ENCODE peak calls at places on chromosomes 4 and X, in ten cellular contexts. One of them, this sample, is unnamed.

GRCh38 chrX:150731795-150732194 is 38.6 kb downstream of the MTMR1 start:
- DNase-seq in stimulated activated CD4-positive, alpha-beta T cell treated with anti-CD3 and anti-CD28 coated beads, Interleukin-15, amount 100 ng/mL, for 1 hour: no peak
- DNase-seq in adrenal gland: no peak
- DNase-seq in NCI-H1694: no peak
- DNase-seq in GM03348: peak
- DNase-seq in nephron progenitor cell: no peak
- DNase-seq in substantia nigra: no peak
- DNase-seq in Daoy: peak
- DNase-seq in SK-N-SH: no peak
- DNase-seq in PC-9: peak
- DNase-seq in this sample: no peak

GRCh38 chr4:155572106-155572703 is 94.4 kb upstream of the GUCY1A1 start:
- DNase-seq in stimulated activated CD4-positive, alpha-beta T cell treated with anti-CD3 and anti-CD28 coated beads, Interleukin-15, amount 100 ng/mL, for 1 hour: no peak
- DNase-seq in adrenal gland: no peak
- DNase-seq in NCI-H1694: no peak
- DNase-seq in GM03348: no peak
- DNase-seq in nephron progenitor cell: no peak
- DNase-seq in substantia nigra: no peak
- DNase-seq in Daoy: no peak
- DNase-seq in SK-N-SH: no peak
- DNase-seq in PC-9: no peak
- DNase-seq in this sample: no peak

GRCh38 chr4:38664704-38665401 is 854 bp downstream of the KLF3 start:
- DNase-seq in stimulated activated CD4-positive, alpha-beta T cell treated with anti-CD3 and anti-CD28 coated beads, Interleukin-15, amount 100 ng/mL, for 1 hour: no peak
- DNase-seq in adrenal gland: peak
- DNase-seq in NCI-H1694: peak
- DNase-seq in GM03348: peak
- DNase-seq in nephron progenitor cell: peak
- DNase-seq in substantia nigra: peak
- DNase-seq in Daoy: peak
- DNase-seq in SK-N-SH: peak
- DNase-seq in PC-9: no peak
- DNase-seq in this sample: peak

GRCh38 chr4:7781993-7782392 is 157.7 kb downstream of the AFAP1 start:
- DNase-seq in stimulated activated CD4-positive, alpha-beta T cell treated with anti-CD3 and anti-CD28 coated beads, Interleukin-15, amount 100 ng/mL, for 1 hour: no peak
- DNase-seq in adrenal gland: no peak
- DNase-seq in NCI-H1694: no peak
- DNase-seq in GM03348: no peak
- DNase-seq in nephron progenitor cell: no peak
- DNase-seq in substantia nigra: no peak
- DNase-seq in Daoy: no peak
- DNase-seq in SK-N-SH: no peak
- DNase-seq in PC-9: peak
- DNase-seq in this sample: no peak

GRCh38 chr4:8732681-8733243 is 138.9 kb downstream of the HMX1 start:
- DNase-seq in stimulated activated CD4-positive, alpha-beta T cell treated with anti-CD3 and anti-CD28 coated beads, Interleukin-15, amount 100 ng/mL, for 1 hour: no peak
- DNase-seq in adrenal gland: no peak
- DNase-seq in NCI-H1694: no peak
- DNase-seq in GM03348: peak
- DNase-seq in nephron progenitor cell: no peak
- DNase-seq in substantia nigra: no peak
- DNase-seq in Daoy: no peak
- DNase-seq in SK-N-SH: no peak
- DNase-seq in PC-9: no peak
- DNase-seq in this sample: no peak

GRCh38 chrX:15738686-15739016 is 581 bp downstream of the CA5B start:
- DNase-seq in stimulated activated CD4-positive, alpha-beta T cell treated with anti-CD3 and anti-CD28 coated beads, Interleukin-15, amount 100 ng/mL, for 1 hour: no peak
- DNase-seq in adrenal gland: no peak
- DNase-seq in NCI-H1694: no peak
- DNase-seq in GM03348: no peak
- DNase-seq in nephron progenitor cell: no peak
- DNase-seq in substantia nigra: no peak
- DNase-seq in Daoy: no peak
- DNase-seq in SK-N-SH: no peak
- DNase-seq in PC-9: no peak
- DNase-seq in this sample: no peak

GRCh38 chr4:1357356-1358248 is 10.6 kb downstream of the UVSSA start:
- DNase-seq in stimulated activated CD4-positive, alpha-beta T cell treated with anti-CD3 and anti-CD28 coated beads, Interleukin-15, amount 100 ng/mL, for 1 hour: no peak
- DNase-seq in adrenal gland: no peak
- DNase-seq in NCI-H1694: no peak
- DNase-seq in GM03348: no peak
- DNase-seq in nephron progenitor cell: no peak
- DNase-seq in substantia nigra: no peak
- DNase-seq in Daoy: no peak
- DNase-seq in SK-N-SH: no peak
- DNase-seq in PC-9: no peak
- DNase-seq in this sample: no peak

GRCh38 chr4:108024078-108024990 is 34.6 kb downstream of the HADH start:
- DNase-seq in stimulated activated CD4-positive, alpha-beta T cell treated with anti-CD3 and anti-CD28 coated beads, Interleukin-15, amount 100 ng/mL, for 1 hour: no peak
- DNase-seq in adrenal gland: no peak
- DNase-seq in NCI-H1694: no peak
- DNase-seq in GM03348: no peak
- DNase-seq in nephron progenitor cell: no peak
- DNase-seq in substantia nigra: no peak
- DNase-seq in Daoy: no peak
- DNase-seq in SK-N-SH: no peak
- DNase-seq in PC-9: no peak
- DNase-seq in this sample: no peak

GRCh38 chr4:47837582-47838294 is at the start of gene CORIN:
- DNase-seq in stimulated activated CD4-positive, alpha-beta T cell treated with anti-CD3 and anti-CD28 coated beads, Interleukin-15, amount 100 ng/mL, for 1 hour: no peak
- DNase-seq in adrenal gland: no peak
- DNase-seq in NCI-H1694: no peak
- DNase-seq in GM03348: peak
- DNase-seq in nephron progenitor cell: peak
- DNase-seq in substantia nigra: no peak
- DNase-seq in Daoy: peak
- DNase-seq in SK-N-SH: no peak
- DNase-seq in PC-9: no peak
- DNase-seq in this sample: no peak

GRCh38 chr4:124097447-124097846 is 615.1 kb downstream of the ANKRD50 start:
- DNase-seq in stimulated activated CD4-positive, alpha-beta T cell treated with anti-CD3 and anti-CD28 coated beads, Interleukin-15, amount 100 ng/mL, for 1 hour: no peak
- DNase-seq in adrenal gland: no peak
- DNase-seq in NCI-H1694: no peak
- DNase-seq in GM03348: no peak
- DNase-seq in nephron progenitor cell: no peak
- DNase-seq in substantia nigra: no peak
- DNase-seq in Daoy: no peak
- DNase-seq in SK-N-SH: no peak
- DNase-seq in PC-9: no peak
- DNase-seq in this sample: no peak

GRCh38 chr4:184899261-184900134 is 73.7 kb upstream of the ACSL1 start:
- DNase-seq in stimulated activated CD4-positive, alpha-beta T cell treated with anti-CD3 and anti-CD28 coated beads, Interleukin-15, amount 100 ng/mL, for 1 hour: no peak
- DNase-seq in adrenal gland: peak
- DNase-seq in NCI-H1694: no peak
- DNase-seq in GM03348: peak
- DNase-seq in nephron progenitor cell: no peak
- DNase-seq in substantia nigra: no peak
- DNase-seq in Daoy: peak
- DNase-seq in SK-N-SH: no peak
- DNase-seq in PC-9: peak
- DNase-seq in this sample: no peak

GRCh38 chr4:145820407-145820806 is 118.2 kb downstream of the ZNF827 start:
- DNase-seq in stimulated activated CD4-positive, alpha-beta T cell treated with anti-CD3 and anti-CD28 coated beads, Interleukin-15, amount 100 ng/mL, for 1 hour: no peak
- DNase-seq in adrenal gland: no peak
- DNase-seq in NCI-H1694: peak
- DNase-seq in GM03348: no peak
- DNase-seq in nephron progenitor cell: no peak
- DNase-seq in substantia nigra: no peak
- DNase-seq in Daoy: no peak
- DNase-seq in SK-N-SH: no peak
- DNase-seq in PC-9: no peak
- DNase-seq in this sample: no peak

GRCh38 chr4:150746156-150746555 is 164.2 kb downstream of the MAB21L2 start:
- DNase-seq in stimulated activated CD4-positive, alpha-beta T cell treated with anti-CD3 and anti-CD28 coated beads, Interleukin-15, amount 100 ng/mL, for 1 hour: no peak
- DNase-seq in adrenal gland: no peak
- DNase-seq in NCI-H1694: no peak
- DNase-seq in GM03348: no peak
- DNase-seq in nephron progenitor cell: no peak
- DNase-seq in substantia nigra: no peak
- DNase-seq in Daoy: no peak
- DNase-seq in SK-N-SH: no peak
- DNase-seq in PC-9: no peak
- DNase-seq in this sample: no peak

GRCh38 chrX:139932901-139933796 is at the start of gene ATP11C:
- DNase-seq in stimulated activated CD4-positive, alpha-beta T cell treated with anti-CD3 and anti-CD28 coated beads, Interleukin-15, amount 100 ng/mL, for 1 hour: peak
- DNase-seq in adrenal gland: peak
- DNase-seq in NCI-H1694: peak
- DNase-seq in GM03348: peak
- DNase-seq in nephron progenitor cell: peak
- DNase-seq in substantia nigra: peak
- DNase-seq in Daoy: peak
- DNase-seq in SK-N-SH: peak
- DNase-seq in PC-9: peak
- DNase-seq in this sample: peak

GRCh38 chr4:81698536-81698935 is 226.8 kb upstream of the RASGEF1B start:
- DNase-seq in stimulated activated CD4-positive, alpha-beta T cell treated with anti-CD3 and anti-CD28 coated beads, Interleukin-15, amount 100 ng/mL, for 1 hour: no peak
- DNase-seq in adrenal gland: no peak
- DNase-seq in NCI-H1694: no peak
- DNase-seq in GM03348: no peak
- DNase-seq in nephron progenitor cell: peak
- DNase-seq in substantia nigra: no peak
- DNase-seq in Daoy: no peak
- DNase-seq in SK-N-SH: no peak
- DNase-seq in PC-9: no peak
- DNase-seq in this sample: no peak

GRCh38 chrX:39905475-39905889 is 192.3 kb downstream of the BCOR start:
- DNase-seq in stimulated activated CD4-positive, alpha-beta T cell treated with anti-CD3 and anti-CD28 coated beads, Interleukin-15, amount 100 ng/mL, for 1 hour: no peak
- DNase-seq in adrenal gland: no peak
- DNase-seq in NCI-H1694: no peak
- DNase-seq in GM03348: no peak
- DNase-seq in nephron progenitor cell: peak
- DNase-seq in substantia nigra: no peak
- DNase-seq in Daoy: no peak
- DNase-seq in SK-N-SH: peak
- DNase-seq in PC-9: no peak
- DNase-seq in this sample: peak

GRCh38 chr4:129455462-129455861 is 359.5 kb downstream of the C4orf33 start:
- DNase-seq in stimulated activated CD4-positive, alpha-beta T cell treated with anti-CD3 and anti-CD28 coated beads, Interleukin-15, amount 100 ng/mL, for 1 hour: no peak
- DNase-seq in adrenal gland: no peak
- DNase-seq in NCI-H1694: peak
- DNase-seq in GM03348: no peak
- DNase-seq in nephron progenitor cell: no peak
- DNase-seq in substantia nigra: no peak
- DNase-seq in Daoy: no peak
- DNase-seq in SK-N-SH: peak
- DNase-seq in PC-9: no peak
- DNase-seq in this sample: no peak

GRCh38 chrX:11968991-11969390 is 169.3 kb upstream of the FRMPD4 start:
- DNase-seq in stimulated activated CD4-positive, alpha-beta T cell treated with anti-CD3 and anti-CD28 coated beads, Interleukin-15, amount 100 ng/mL, for 1 hour: no peak
- DNase-seq in adrenal gland: no peak
- DNase-seq in NCI-H1694: no peak
- DNase-seq in GM03348: peak
- DNase-seq in nephron progenitor cell: no peak
- DNase-seq in substantia nigra: no peak
- DNase-seq in Daoy: no peak
- DNase-seq in SK-N-SH: no peak
- DNase-seq in PC-9: no peak
- DNase-seq in this sample: no peak

GRCh38 chr4:8586671-8587468 is 5.7 kb upstream of the CPZ start:
- DNase-seq in stimulated activated CD4-positive, alpha-beta T cell treated with anti-CD3 and anti-CD28 coated beads, Interleukin-15, amount 100 ng/mL, for 1 hour: no peak
- DNase-seq in adrenal gland: no peak
- DNase-seq in NCI-H1694: no peak
- DNase-seq in GM03348: no peak
- DNase-seq in nephron progenitor cell: no peak
- DNase-seq in substantia nigra: no peak
- DNase-seq in Daoy: no peak
- DNase-seq in SK-N-SH: no peak
- DNase-seq in PC-9: no peak
- DNase-seq in this sample: no peak

GRCh38 chrX:47143894-47144625 is 442 bp downstream of the NDUFB11 start:
- DNase-seq in stimulated activated CD4-positive, alpha-beta T cell treated with anti-CD3 and anti-CD28 coated beads, Interleukin-15, amount 100 ng/mL, for 1 hour: no peak
- DNase-seq in adrenal gland: peak
- DNase-seq in NCI-H1694: no peak
- DNase-seq in GM03348: peak
- DNase-seq in nephron progenitor cell: no peak
- DNase-seq in substantia nigra: no peak
- DNase-seq in Daoy: no peak
- DNase-seq in SK-N-SH: peak
- DNase-seq in PC-9: no peak
- DNase-seq in this sample: peak

GRCh38 chrX:153593811-153594500 is 5.0 kb downstream of the CCNQ start:
- DNase-seq in stimulated activated CD4-positive, alpha-beta T cell treated with anti-CD3 and anti-CD28 coated beads, Interleukin-15, amount 100 ng/mL, for 1 hour: no peak
- DNase-seq in adrenal gland: no peak
- DNase-seq in NCI-H1694: no peak
- DNase-seq in GM03348: no peak
- DNase-seq in nephron progenitor cell: no peak
- DNase-seq in substantia nigra: no peak
- DNase-seq in Daoy: no peak
- DNase-seq in SK-N-SH: no peak
- DNase-seq in PC-9: no peak
- DNase-seq in this sample: no peak

GRCh38 chr4:5730436-5730835 is 19.4 kb downstream of the EVC start:
- DNase-seq in stimulated activated CD4-positive, alpha-beta T cell treated with anti-CD3 and anti-CD28 coated beads, Interleukin-15, amount 100 ng/mL, for 1 hour: no peak
- DNase-seq in adrenal gland: no peak
- DNase-seq in NCI-H1694: no peak
- DNase-seq in GM03348: no peak
- DNase-seq in nephron progenitor cell: no peak
- DNase-seq in substantia nigra: no peak
- DNase-seq in Daoy: no peak
- DNase-seq in SK-N-SH: no peak
- DNase-seq in PC-9: no peak
- DNase-seq in this sample: no peak

GRCh38 chrX:123696334-123696733 is 36.5 kb downstream of the THOC2 start:
- DNase-seq in stimulated activated CD4-positive, alpha-beta T cell treated with anti-CD3 and anti-CD28 coated beads, Interleukin-15, amount 100 ng/mL, for 1 hour: no peak
- DNase-seq in adrenal gland: no peak
- DNase-seq in NCI-H1694: no peak
- DNase-seq in GM03348: no peak
- DNase-seq in nephron progenitor cell: no peak
- DNase-seq in substantia nigra: no peak
- DNase-seq in Daoy: no peak
- DNase-seq in SK-N-SH: no peak
- DNase-seq in PC-9: no peak
- DNase-seq in this sample: no peak

GRCh38 chr4:6893449-6894085 is 16.1 kb upstream of the TBC1D14 start:
- DNase-seq in stimulated activated CD4-positive, alpha-beta T cell treated with anti-CD3 and anti-CD28 coated beads, Interleukin-15, amount 100 ng/mL, for 1 hour: no peak
- DNase-seq in adrenal gland: no peak
- DNase-seq in NCI-H1694: no peak
- DNase-seq in GM03348: no peak
- DNase-seq in nephron progenitor cell: no peak
- DNase-seq in substantia nigra: no peak
- DNase-seq in Daoy: no peak
- DNase-seq in SK-N-SH: no peak
- DNase-seq in PC-9: no peak
- DNase-seq in this sample: no peak

GRCh38 chr4:37793562-37793961 is 32.9 kb upstream of the PGM2 start:
- DNase-seq in stimulated activated CD4-positive, alpha-beta T cell treated with anti-CD3 and anti-CD28 coated beads, Interleukin-15, amount 100 ng/mL, for 1 hour: no peak
- DNase-seq in adrenal gland: peak
- DNase-seq in NCI-H1694: peak
- DNase-seq in GM03348: peak
- DNase-seq in nephron progenitor cell: no peak
- DNase-seq in substantia nigra: no peak
- DNase-seq in Daoy: peak
- DNase-seq in SK-N-SH: no peak
- DNase-seq in PC-9: no peak
- DNase-seq in this sample: no peak

GRCh38 chr4:2689825-2690700 is 66.1 kb downstream of the TNIP2 start:
- DNase-seq in stimulated activated CD4-positive, alpha-beta T cell treated with anti-CD3 and anti-CD28 coated beads, Interleukin-15, amount 100 ng/mL, for 1 hour: no peak
- DNase-seq in adrenal gland: peak
- DNase-seq in NCI-H1694: no peak
- DNase-seq in GM03348: no peak
- DNase-seq in nephron progenitor cell: no peak
- DNase-seq in substantia nigra: no peak
- DNase-seq in Daoy: peak
- DNase-seq in SK-N-SH: no peak
- DNase-seq in PC-9: no peak
- DNase-seq in this sample: no peak